ENCODE peak calls at places on chromosomes 11 and 22, in ten cellular contexts. A, K, M, N, V, B, I, Y, T and D are unnamed samples.
A peak's percentile ranks its signal among the peaks of the same experiment; 100 is the strongest.

GRCh38 chr22:24401824-24402434 is 25.5 kb upstream of the ADORA2A start:
- DNase-seq in A (no peak), K (no peak), M (no peak), N (no peak), V (no peak), B (no peak), I (peak; percentile 20), Y (no peak), T (no peak), D (no peak)

GRCh38 chr11:112555491-112556364 is 295.1 kb upstream of the PLET1 start:
- DNase-seq in A (peak; percentile 12), K (peak; percentile 47), M (peak; percentile 58), N (peak; percentile 22), V (peak; percentile 47), B (peak; percentile 63), I (no peak), Y (peak; percentile 75), T (peak; percentile 63), D (peak; percentile 61)

GRCh38 chr22:23117890-23118646 is 23.7 kb downstream of the RSPH14 start:
- DNase-seq in A (no peak), K (no peak), M (no peak), N (no peak), V (no peak), B (no peak), I (no peak), Y (no peak), T (no peak), D (no peak)

GRCh38 chr22:24759765-24760164 is 14.8 kb downstream of the PIWIL3 start:
- DNase-seq in A (no peak), K (no peak), M (no peak), N (no peak), V (no peak), B (no peak), I (no peak), Y (no peak), T (no peak), D (no peak)

GRCh38 chr11:69283446-69283845 is 10.5 kb upstream of the MYEOV start:
- DNase-seq in A (no peak), K (no peak), M (no peak), N (no peak), V (no peak), B (no peak), I (no peak), Y (no peak), T (no peak), D (no peak)

GRCh38 chr11:14275081-14275480 is 83.9 kb downstream of the RRAS2 start:
- DNase-seq in A (no peak), K (no peak), M (no peak), N (no peak), V (no peak), B (no peak), I (no peak), Y (no peak), T (no peak), D (peak; percentile 72)

GRCh38 chr11:66073669-66074068 is 3.6 kb downstream of the PACS1 start:
- DNase-seq in A (no peak), K (no peak), M (no peak), N (no peak), V (no peak), B (no peak), I (peak; percentile 31), Y (no peak), T (no peak), D (no peak)

GRCh38 chr11:1574256-1575242 is 2.5 kb upstream of the DUSP8 start:
- DNase-seq in A (peak; percentile 73), K (no peak), M (no peak), N (peak; percentile 59), V (no peak), B (no peak), I (no peak), Y (peak; percentile 73), T (peak; percentile 78), D (peak; percentile 47)

GRCh38 chr11:86990520-86990919 is 35.3 kb upstream of the FZD4 start:
- DNase-seq in A (peak; percentile 22), K (peak; percentile 59), M (no peak), N (no peak), V (no peak), B (no peak), I (peak; percentile 33), Y (peak; percentile 25), T (no peak), D (peak; percentile 54)

GRCh38 chr11:126888126-126888712 is 112.4 kb downstream of the KIRREL3 start:
- DNase-seq in A (no peak), K (no peak), M (no peak), N (no peak), V (no peak), B (no peak), I (no peak), Y (no peak), T (no peak), D (no peak)

GRCh38 chr11:34468209-34468841 is 29.6 kb downstream of the CAT start:
- DNase-seq in A (peak; percentile 42), K (no peak), M (no peak), N (no peak), V (no peak), B (no peak), I (no peak), Y (peak; percentile 42), T (peak; percentile 46), D (no peak)

GRCh38 chr11:30567148-30567547 is 19.0 kb downstream of the MPPED2 start:
- DNase-seq in A (no peak), K (peak; percentile 75), M (no peak), N (no peak), V (no peak), B (no peak), I (no peak), Y (no peak), T (no peak), D (no peak)

DNA sequence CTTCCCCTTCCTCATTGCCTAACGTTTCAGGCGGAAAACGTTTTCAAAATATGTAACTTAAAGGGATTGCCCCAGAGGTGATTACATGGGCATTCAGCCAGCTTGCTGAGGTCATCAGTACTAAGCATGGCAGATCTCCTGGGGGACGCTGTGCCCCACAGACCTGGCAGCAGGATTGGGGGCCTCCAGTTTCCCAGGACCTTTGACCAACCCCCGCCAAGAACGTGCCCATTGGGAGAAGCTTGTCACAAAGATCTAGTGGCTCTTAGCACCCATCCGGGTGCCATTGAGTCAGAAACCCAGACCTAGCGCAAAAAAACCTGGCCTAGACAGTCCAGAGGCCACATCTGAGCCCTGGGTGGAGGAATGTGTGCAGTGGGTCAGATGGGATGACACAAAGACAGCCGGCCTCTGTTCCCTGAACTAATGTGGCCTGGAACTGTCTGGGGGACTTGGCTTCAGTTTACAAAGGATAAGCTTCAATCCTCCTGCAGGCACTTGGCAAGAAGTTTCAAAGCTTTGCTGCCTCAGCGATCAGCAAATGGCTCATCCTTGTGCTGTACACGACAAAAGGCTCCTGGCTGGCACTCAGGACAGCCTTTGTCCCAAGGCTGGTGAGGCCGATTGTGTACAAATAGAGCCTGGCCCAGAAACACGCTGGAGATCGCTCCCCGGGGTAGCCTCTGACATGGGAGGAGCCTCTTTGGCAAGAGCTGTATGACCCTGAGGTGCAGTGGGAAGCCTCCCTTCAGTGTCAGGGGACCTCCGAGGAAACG is 9.5 kb downstream of the C1QTNF6 start:
- DNase-seq in A (peak; percentile 69), K (no peak), M (no peak), N (no peak), V (no peak), B (no peak), I (no peak), Y (peak; percentile 85), T (peak; percentile 44), D (no peak)
- H3K4me1 ChIP-seq in A (peaks cover 53% of the 10 kb centered on the region), K (no peaks in the 10 kb centered on the region), M (peaks cover 50% of the 10 kb centered on the region), N (peaks cover 3% of the 10 kb centered on the region), V (peaks cover 32% of the 10 kb centered on the region), B (no peaks in the 10 kb centered on the region), I (peaks cover 4% of the 10 kb centered on the region), Y (peaks cover 17% of the 10 kb centered on the region), T (peaks cover 17% of the 10 kb centered on the region), D (peaks cover 6% of the 10 kb centered on the region)

GRCh38 chr11:75286826-75287465 is 46.4 kb downstream of the TPBGL start:
- DNase-seq in A (peak; percentile 25), K (no peak), M (no peak), N (no peak), V (no peak), B (no peak), I (no peak), Y (no peak), T (no peak), D (no peak)

GRCh38 chr11:75288846-75289760 is 48.5 kb downstream of the TPBGL start:
- DNase-seq in A (no peak), K (no peak), M (no peak), N (no peak), V (no peak), B (no peak), I (no peak), Y (no peak), T (no peak), D (no peak)

GRCh38 chr11:75283391-75283931 is 42.9 kb downstream of the TPBGL start:
- DNase-seq in A (no peak), K (no peak), M (no peak), N (no peak), V (no peak), B (no peak), I (no peak), Y (no peak), T (no peak), D (no peak)

GRCh38 chr11:75287579-75287978 is 47.0 kb downstream of the TPBGL start:
- DNase-seq in A (no peak), K (no peak), M (no peak), N (no peak), V (no peak), B (no peak), I (no peak), Y (no peak), T (no peak), D (no peak)

DNA sequence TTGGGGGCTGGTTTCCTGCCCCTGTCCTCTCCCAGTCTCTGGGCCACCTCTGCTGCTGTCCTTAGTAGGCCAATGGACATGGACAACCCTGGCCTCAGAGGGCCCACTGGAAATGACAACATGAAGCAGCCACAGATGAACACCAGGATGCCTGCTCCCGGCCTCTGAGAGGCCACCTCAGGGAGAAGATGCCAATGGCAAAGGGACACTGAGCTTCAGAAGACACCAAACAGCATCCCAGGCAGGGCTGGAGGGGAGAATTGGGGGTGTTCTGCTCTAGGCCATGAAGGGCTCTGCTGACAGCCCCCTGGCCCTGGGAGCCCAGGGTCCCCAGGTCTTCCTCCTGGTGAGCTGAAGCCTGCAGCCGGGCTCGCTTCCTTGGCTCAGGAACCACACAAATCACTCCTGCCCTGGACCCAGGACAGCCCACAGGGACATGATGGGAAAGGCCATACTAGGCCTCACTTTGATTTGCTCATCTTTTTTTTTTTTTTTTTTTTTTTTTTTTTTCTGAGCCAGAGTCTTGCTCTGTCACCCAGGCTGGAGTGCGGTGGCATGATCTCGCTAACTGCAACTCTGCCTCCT is 45.3 kb downstream of the TPBGL start:
- DNase-seq in A (no peak), K (no peak), M (no peak), N (no peak), V (no peak), B (no peak), I (no peak), Y (no peak), T (no peak), D (no peak)
- H3K4me1 ChIP-seq in A (peaks cover 3% of the 10 kb centered on the region), K (no peaks in the 10 kb centered on the region), M (peaks cover 3% of the 10 kb centered on the region), N (no peaks in the 10 kb centered on the region), V (no peaks in the 10 kb centered on the region), B (no peaks in the 10 kb centered on the region), I (no peaks in the 10 kb centered on the region), Y (no peaks in the 10 kb centered on the region), T (no peaks in the 10 kb centered on the region), D (peaks cover 5% of the 10 kb centered on the region)

GRCh38 chr11:100866453-100866852 is 179.4 kb downstream of the ARHGAP42 start:
- DNase-seq in A (no peak), K (no peak), M (no peak), N (no peak), V (no peak), B (no peak), I (no peak), Y (no peak), T (no peak), D (no peak)
- H3K4me1 ChIP-seq in A (peaks cover 7% of the 10 kb centered on the region), K (peaks cover 8% of the 10 kb centered on the region), M (no peaks in the 10 kb centered on the region), N (no peaks in the 10 kb centered on the region), V (no peaks in the 10 kb centered on the region), B (peaks cover 6% of the 10 kb centered on the region), I (peaks cover 5% of the 10 kb centered on the region), Y (peaks cover 16% of the 10 kb centered on the region), T (no peaks in the 10 kb centered on the region), D (peaks cover 40% of the 10 kb centered on the region)

GRCh38 chr22:44070029-44070428 is 45.9 kb downstream of the PARVB start:
- DNase-seq in A (no peak), K (no peak), M (no peak), N (no peak), V (no peak), B (no peak), I (no peak), Y (no peak), T (no peak), D (no peak)
- H3K4me1 ChIP-seq in A (no peaks in the 10 kb centered on the region), K (no peaks in the 10 kb centered on the region), M (peaks cover 24% of the 10 kb centered on the region), N (no peaks in the 10 kb centered on the region), V (no peaks in the 10 kb centered on the region), B (peaks cover 3% of the 10 kb centered on the region), I (no peaks in the 10 kb centered on the region), Y (no peaks in the 10 kb centered on the region), T (no peaks in the 10 kb centered on the region), D (peaks cover 6% of the 10 kb centered on the region)